ENCODE peak calls at places on chromosomes 3 and 15, in seven cellular contexts. One of them, this sample, is unnamed.

GRCh38 chr3:157865449-157865862 is 240.8 kb downstream of the SHOX2 start:
- DNase-seq in prostate gland: no peak
- DNase-seq in GM13977: peak; percentile 53
- DNase-seq in NCI-H1694 treated with DMSO at 0.1 percent for 48 hours: no peak
- DNase-seq in NCI-H446: no peak
- DNase-seq in neural crest cell: peak; percentile 22
- DNase-seq in MM.1S: peak; percentile 70
- DNase-seq in this sample: no peak

GRCh38 chr3:196974661-196975060 is 6.0 kb upstream of the PIGZ start:
- DNase-seq in prostate gland: no peak
- DNase-seq in GM13977: no peak
- DNase-seq in NCI-H1694 treated with DMSO at 0.1 percent for 48 hours: no peak
- DNase-seq in NCI-H446: no peak
- DNase-seq in neural crest cell: no peak
- DNase-seq in MM.1S: no peak
- DNase-seq in this sample: no peak

GRCh38 chr15:93035092-93035915 is 53.7 kb downstream of the RGMA start:
- DNase-seq in prostate gland: no peak
- DNase-seq in GM13977: peak; percentile 4
- DNase-seq in NCI-H1694 treated with DMSO at 0.1 percent for 48 hours: no peak
- DNase-seq in NCI-H446: no peak
- DNase-seq in neural crest cell: no peak
- DNase-seq in MM.1S: no peak
- DNase-seq in this sample: no peak

GRCh38 chr3:12445523-12446240 is 38.6 kb upstream of the TSEN2 start:
- DNase-seq in prostate gland: no peak
- DNase-seq in GM13977: no peak
- DNase-seq in NCI-H1694 treated with DMSO at 0.1 percent for 48 hours: no peak
- DNase-seq in NCI-H446: no peak
- DNase-seq in neural crest cell: no peak
- DNase-seq in MM.1S: no peak
- DNase-seq in this sample: no peak

GRCh38 chr3:151232991-151233390 is 30.0 kb upstream of the GPR171 start:
- DNase-seq in prostate gland: no peak
- DNase-seq in GM13977: no peak
- DNase-seq in NCI-H1694 treated with DMSO at 0.1 percent for 48 hours: no peak
- DNase-seq in NCI-H446: no peak
- DNase-seq in neural crest cell: no peak
- DNase-seq in MM.1S: no peak
- DNase-seq in this sample: no peak

GRCh38 chr3:110995461-110996226 is 76.0 kb upstream of the NECTIN3 start:
- DNase-seq in prostate gland: no peak
- DNase-seq in GM13977: no peak
- DNase-seq in NCI-H1694 treated with DMSO at 0.1 percent for 48 hours: no peak
- DNase-seq in NCI-H446: no peak
- DNase-seq in neural crest cell: no peak
- DNase-seq in MM.1S: no peak
- DNase-seq in this sample: peak; percentile 84

GRCh38 chr3:17088602-17089313 is 204.0 kb downstream of the PLCL2 start:
- DNase-seq in prostate gland: no peak
- DNase-seq in GM13977: no peak
- DNase-seq in NCI-H1694 treated with DMSO at 0.1 percent for 48 hours: no peak
- DNase-seq in NCI-H446: no peak
- DNase-seq in neural crest cell: no peak
- DNase-seq in MM.1S: no peak
- DNase-seq in this sample: no peak

GRCh38 chr3:42501681-42502428 is 588 bp upstream of the VIPR1 start:
- DNase-seq in prostate gland: peak; percentile 76
- DNase-seq in GM13977: peak; percentile 77
- DNase-seq in NCI-H1694 treated with DMSO at 0.1 percent for 48 hours: no peak
- DNase-seq in NCI-H446: no peak
- DNase-seq in neural crest cell: peak; percentile 25
- DNase-seq in MM.1S: peak; percentile 59
- DNase-seq in this sample: no peak

GRCh38 chr3:158775801-158776399 is 26.0 kb upstream of the MFSD1 start:
- DNase-seq in prostate gland: no peak
- DNase-seq in GM13977: no peak
- DNase-seq in NCI-H1694 treated with DMSO at 0.1 percent for 48 hours: no peak
- DNase-seq in NCI-H446: no peak
- DNase-seq in neural crest cell: no peak
- DNase-seq in MM.1S: peak; percentile 32
- DNase-seq in this sample: no peak

GRCh38 chr3:14228611-14229470 is 50.2 kb downstream of the LSM3 start:
- DNase-seq in prostate gland: peak; percentile 44
- DNase-seq in GM13977: no peak
- DNase-seq in NCI-H1694 treated with DMSO at 0.1 percent for 48 hours: no peak
- DNase-seq in NCI-H446: no peak
- DNase-seq in neural crest cell: no peak
- DNase-seq in MM.1S: no peak
- DNase-seq in this sample: no peak

GRCh38 chr15:76333720-76334437 is 2.7 kb upstream of the ISL2 start:
- DNase-seq in prostate gland: no peak
- DNase-seq in GM13977: peak; percentile 22
- DNase-seq in NCI-H1694 treated with DMSO at 0.1 percent for 48 hours: no peak
- DNase-seq in NCI-H446: no peak
- DNase-seq in neural crest cell: no peak
- DNase-seq in MM.1S: no peak
- DNase-seq in this sample: no peak

GRCh38 chr3:2595486-2595885 is 496.8 kb downstream of the CNTN4 start:
- DNase-seq in prostate gland: no peak
- DNase-seq in GM13977: no peak
- DNase-seq in NCI-H1694 treated with DMSO at 0.1 percent for 48 hours: no peak
- DNase-seq in NCI-H446: no peak
- DNase-seq in neural crest cell: no peak
- DNase-seq in MM.1S: no peak
- DNase-seq in this sample: no peak

GRCh38 chr3:151327571-151328198 is 1.7 kb downstream of the P2RY13 start:
- DNase-seq in prostate gland: no peak
- DNase-seq in GM13977: peak; percentile 18
- DNase-seq in NCI-H1694 treated with DMSO at 0.1 percent for 48 hours: peak; percentile 21
- DNase-seq in NCI-H446: no peak
- DNase-seq in neural crest cell: no peak
- DNase-seq in MM.1S: no peak
- DNase-seq in this sample: no peak

This sample was measured in SK-N-MC.